ENCODE peak calls at places on chromosome 12, in seven cellular contexts. C is GM23248; F is neural progenitor cell; W is gastrocnemius medialis; R is H1; K is CD8-positive, alpha-beta T cell; P is uterus. X is an unnamed sample. For H3K4me1, the result is how much of the 10 kb centered on the place peaks cover.

GRCh38 chr12:27782481-27782880 is 2.4 kb upstream of the MANSC4 start:
- DNase-seq in C (peak), F (peak), W (no peak), R (no peak), K (no peak), P (no peak), X (no peak)

GRCh38 chr12:87383705-87384104 is 645.5 kb downstream of the C12orf50 start:
- DNase-seq in C (no peak), F (no peak), W (no peak), R (no peak), K (no peak), P (no peak), X (no peak)

GRCh38 chr12:64968989-64969819 is 144.8 kb downstream of the TBC1D30 start:
- DNase-seq in C (peak), F (peak), W (no peak), R (no peak), K (no peak), P (no peak), X (no peak)

GRCh38 chr12:11846504-11846903 is 197.0 kb downstream of the ETV6 start:
- DNase-seq in C (no peak), F (no peak), W (no peak), R (no peak), K (no peak), P (no peak), X (no peak)

GRCh38 chr12:68970951-68971350 is 38.0 kb upstream of the CPM start:
- DNase-seq in C (no peak), F (no peak), W (no peak), R (no peak), K (no peak), P (no peak), X (no peak)

GRCh38 chr12:24012528-24012927 is 63.1 kb upstream of the SOX5 start:
- DNase-seq in C (no peak), F (no peak), W (no peak), R (no peak), K (no peak), P (no peak), X (no peak)

GRCh38 chr12:92147491-92147890 is 1.8 kb upstream of the BTG1 start:
- DNase-seq in C (no peak), F (no peak), W (no peak), R (no peak), K (no peak), P (no peak), X (no peak)

GRCh38 chr12:26318661-26319068 is 123.3 kb downstream of the SSPN start:
- DNase-seq in C (peak), F (no peak), W (peak), R (peak), K (no peak), P (peak), X (no peak)

GRCh38 chr12:77943466-77943865 is 112.8 kb downstream of the NAV3 start:
- DNase-seq in C (peak), F (no peak), W (no peak), R (no peak), K (no peak), P (no peak), X (no peak)

GRCh38 chr12:80869264-80869663 is 68.5 kb downstream of the LIN7A start:
- DNase-seq in C (no peak), F (no peak), W (no peak), R (no peak), K (no peak), P (no peak), X (no peak)

GRCh38 chr12:69278814-69279782 is 39.7 kb downstream of the CPSF6 start:
- DNase-seq in C (no peak), F (no peak), W (no peak), R (no peak), K (no peak), P (no peak), X (no peak)

GRCh38 chr12:95852133-95852532 is 6.6 kb upstream of the SNRPF start:
- DNase-seq in C (no peak), F (no peak), W (no peak), R (no peak), K (no peak), P (no peak), X (no peak)
- H3K4me1 ChIP-seq in C (under half), F (under half), W (under half), R (under half), K (under half), P (under half), X (under half)

GRCh38 chr12:3087758-3088157 is 10.6 kb downstream of the TSPAN9 start:
- DNase-seq in C (no peak), F (no peak), W (no peak), R (no peak), K (no peak), P (no peak), X (no peak)
- H3K4me1 ChIP-seq in C (under half), F (under half), W (under half), R (under half), K (under half), P (under half), X (under half)

GRCh38 chr12:47813491-47814196 is 6.1 kb downstream of the HDAC7 start:
- DNase-seq in C (no peak), F (peak), W (no peak), R (no peak), K (no peak), P (no peak), X (no peak)
- H3K4me1 ChIP-seq in C (half or more), F (under half), W (half or more), R (half or more), K (half or more), P (under half), X (under half)

DNA sequence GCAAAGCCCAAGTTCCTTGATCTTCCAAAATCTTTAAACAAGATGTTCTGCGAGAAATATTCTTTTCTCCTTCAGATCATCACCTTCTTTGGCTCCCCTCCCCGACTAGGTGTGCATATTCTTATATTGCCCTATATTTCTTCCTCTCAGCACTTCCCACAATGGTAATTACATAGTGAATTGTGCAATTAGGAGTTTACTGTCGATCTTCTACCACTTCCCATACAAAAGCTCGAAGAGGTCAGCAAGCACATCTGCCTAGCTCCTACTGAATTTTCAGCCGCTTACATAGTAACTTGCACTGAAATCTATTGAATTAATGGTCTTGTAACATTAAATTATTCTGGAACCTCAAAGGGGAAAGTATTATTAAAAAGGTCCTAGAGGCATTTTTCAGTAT is 16.7 kb downstream of the OSBPL8 start:
- DNase-seq in C (no peak), F (no peak), W (no peak), R (no peak), K (no peak), P (no peak), X (no peak)
- H3K4me1 ChIP-seq in C (under half), F (under half), W (under half), R (under half), K (under half), P (under half), X (under half)

GRCh38 chr12:121170581-121171260 is 38.0 kb downstream of the P2RX7 start:
- DNase-seq in C (peak), F (no peak), W (no peak), R (no peak), K (no peak), P (no peak), X (no peak)
- H3K4me1 ChIP-seq in C (under half), F (under half), W (under half), R (under half), K (under half), P (under half), X (under half)

GRCh38 chr12:772056-772697 is 19.8 kb downstream of the WNK1 start:
- DNase-seq in C (no peak), F (no peak), W (no peak), R (no peak), K (no peak), P (no peak), X (no peak)
- H3K4me1 ChIP-seq in C (under half), F (under half), W (half or more), R (under half), K (under half), P (under half), X (under half)

GRCh38 chr12:49973361-49973830 is 649 bp downstream of the AQP6 start:
- DNase-seq in C (no peak), F (no peak), W (no peak), R (no peak), K (no peak), P (no peak), X (no peak)

GRCh38 chr12:49972122-49972521 is 625 bp upstream of the AQP6 start:
- DNase-seq in C (no peak), F (no peak), W (no peak), R (no peak), K (no peak), P (no peak), X (no peak)

GRCh38 chr12:49971141-49971540 is 1.6 kb upstream of the AQP6 start:
- DNase-seq in C (no peak), F (no peak), W (no peak), R (no peak), K (no peak), P (no peak), X (no peak)

GRCh38 chr12:49974231-49974675 is 1.5 kb downstream of the AQP6 start:
- DNase-seq in C (peak), F (peak), W (peak), R (no peak), K (no peak), P (peak), X (no peak)

DNA sequence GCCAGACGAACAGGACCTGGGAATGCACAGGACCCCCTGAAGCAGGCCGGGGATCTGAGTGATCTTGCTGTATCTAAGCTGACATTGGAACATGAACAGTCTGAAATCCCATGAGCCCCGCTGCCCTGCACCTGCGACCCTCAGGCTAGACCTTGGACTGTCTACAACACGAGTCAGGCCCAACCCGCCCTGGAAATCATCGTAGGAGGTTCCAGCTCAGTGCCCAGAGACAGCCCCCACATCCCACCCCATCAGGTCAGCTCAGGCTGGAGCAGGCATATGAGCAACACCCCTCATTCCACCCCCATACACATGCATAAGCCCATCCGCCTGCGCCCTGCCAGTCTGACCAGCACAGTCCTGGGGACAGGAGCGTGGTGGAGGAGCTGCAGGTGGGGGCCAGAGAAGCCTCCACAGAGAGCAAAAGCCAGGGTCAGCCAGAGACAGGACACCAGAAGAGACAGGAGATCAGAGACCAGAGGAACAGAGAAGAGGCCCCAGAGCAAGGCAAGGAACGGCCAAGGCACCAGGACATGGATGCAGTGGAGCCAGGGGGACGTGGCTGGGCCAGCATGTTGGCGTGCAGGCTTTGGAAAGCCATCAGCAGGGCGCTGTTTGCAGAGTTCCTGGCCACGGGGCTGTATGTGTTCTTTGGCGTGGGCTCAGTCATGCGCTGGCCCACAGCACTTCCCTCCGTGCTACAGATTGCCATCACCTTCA is at the start of gene AQP6:
- DNase-seq in C (no peak), F (no peak), W (no peak), R (no peak), K (no peak), P (no peak), X (no peak)
- H3K4me1 ChIP-seq in C (under half), F (under half), W (under half), R (under half), K (under half), P (under half), X (under half)

GRCh38 chr12:52207895-52208294 is 16.1 kb upstream of the KRT80 start:
- DNase-seq in C (peak), F (no peak), W (peak), R (no peak), K (no peak), P (no peak), X (no peak)
- H3K4me1 ChIP-seq in C (half or more), F (under half), W (under half), R (under half), K (under half), P (under half), X (under half)

DNA sequence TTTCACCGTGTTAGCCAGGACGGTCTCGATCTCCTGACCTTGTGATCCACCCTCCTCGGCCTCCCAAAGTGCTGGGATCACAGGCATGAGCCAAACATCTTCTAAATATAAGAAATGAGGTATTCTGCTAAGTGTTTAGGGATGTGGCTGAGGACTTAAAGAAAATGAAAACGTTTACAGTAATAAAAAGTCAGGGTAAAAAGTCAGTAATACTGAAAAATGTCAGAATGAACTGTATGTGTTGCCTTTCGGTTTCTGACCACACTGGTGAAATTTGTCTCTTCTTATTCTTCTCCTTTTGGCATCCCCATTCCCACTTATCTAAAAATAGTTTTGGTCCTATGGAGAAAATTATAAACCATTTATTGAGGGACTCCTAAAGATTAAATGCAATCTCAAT is 20.5 kb downstream of the TMEM116 start:
- DNase-seq in C (no peak), F (no peak), W (no peak), R (no peak), K (no peak), P (no peak), X (no peak)
- H3K4me1 ChIP-seq in C (under half), F (under half), W (under half), R (under half), K (half or more), P (under half), X (under half)

GRCh38 chr12:75862692-75863471 is 168.7 kb downstream of the PHLDA1 start:
- DNase-seq in C (peak), F (no peak), W (no peak), R (no peak), K (no peak), P (no peak), X (no peak)

GRCh38 chr12:75865315-75865714 is 166.3 kb downstream of the PHLDA1 start:
- DNase-seq in C (no peak), F (no peak), W (no peak), R (no peak), K (no peak), P (no peak), X (no peak)

GRCh38 chr12:75868501-75868900 is 163.1 kb downstream of the PHLDA1 start:
- DNase-seq in C (no peak), F (no peak), W (no peak), R (no peak), K (no peak), P (no peak), X (no peak)

GRCh38 chr12:75859868-75860267 is 171.7 kb downstream of the PHLDA1 start:
- DNase-seq in C (peak), F (no peak), W (peak), R (no peak), K (no peak), P (no peak), X (no peak)

DNA sequence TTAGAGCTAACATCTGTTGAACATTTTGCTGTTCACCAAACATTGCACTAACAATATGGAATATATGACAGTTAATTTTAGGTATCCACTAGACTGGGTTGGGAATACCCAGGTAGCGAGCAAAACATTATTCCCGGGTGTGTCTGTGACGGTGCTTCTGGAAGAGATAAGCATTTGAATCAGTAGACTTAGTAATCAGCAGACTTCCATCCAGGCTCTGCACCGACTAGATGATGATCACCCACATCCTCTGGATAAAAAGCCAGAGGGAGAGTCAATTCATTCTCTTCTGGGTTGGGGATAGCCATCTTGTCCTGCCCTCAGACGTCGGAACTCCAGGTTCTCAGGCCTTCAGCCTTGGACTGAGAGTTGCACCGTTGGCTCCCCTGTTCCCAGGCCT is 168.1 kb downstream of the PHLDA1 start:
- DNase-seq in C (peak), F (no peak), W (no peak), R (no peak), K (no peak), P (no peak), X (no peak)
- H3K4me1 ChIP-seq in C (under half), F (under half), W (under half), R (under half), K (under half), P (under half), X (under half)

X was measured in NT2/D1.